ENCODE peak calls at places on chromosomes 2 and 18, in nine cellular contexts. X, F, E, T, W, B, U, N and K are unnamed samples.

GRCh38 chr18:137327-137726 is 21.0 kb upstream of the USP14 start:
- DNase-seq in E (no peak), N (no peak), X (no peak), B (no peak), U (no peak), W (no peak), F (no peak), T (no peak), K (no peak)

GRCh38 chr2:227340106-227340505 is 15.1 kb downstream of the MFF start:
- DNase-seq in X (no peak), W (no peak), B (no peak), U (no peak), T (no peak), N (no peak), E (no peak), F (no peak), K (no peak)

GRCh38 chr2:135820003-135820618 is 16.9 kb downstream of the LCT start:
- DNase-seq in X (no peak), F (peak; percentile 75), E (peak; percentile 20), W (no peak), T (no peak), N (no peak), B (no peak), U (no peak), K (no peak)

GRCh38 chr2:204545861-204546773 is 842 bp downstream of the PARD3B start:
- DNase-seq in T (no peak), E (no peak), W (no peak), F (no peak), U (no peak), N (peak; percentile 13), X (peak; percentile 58), B (no peak), K (no peak)

GRCh38 chr2:64586883-64587481 is 62.9 kb downstream of the AFTPH start:
- DNase-seq in N (peak; percentile 64), B (no peak), E (no peak), U (no peak), F (peak; percentile 37), X (no peak), W (no peak), T (no peak), K (no peak)

GRCh38 chr18:8858888-8859511 is 153.6 kb downstream of the MTCL1 start:
- DNase-seq in E (no peak), U (no peak), X (no peak), N (peak; percentile 99), F (no peak), B (no peak), T (no peak), W (peak; percentile 78), K (no peak)

GRCh38 chr2:240355962-240356361 is 79.5 kb upstream of the GPC1 start:
- DNase-seq in T (no peak), F (no peak), E (no peak), X (peak; percentile 34), B (no peak), W (no peak), N (no peak), U (no peak), K (no peak)

GRCh38 chr2:230878599-230878965 is 13.8 kb downstream of the ITM2C start:
- DNase-seq in X (no peak), U (no peak), W (no peak), N (no peak), B (no peak), F (no peak), E (no peak), T (no peak), K (no peak)

GRCh38 chr2:227324671-227325055 is 388 bp upstream of the MFF start:
- DNase-seq in F (peak; percentile 37), U (no peak), X (no peak), W (peak; percentile 16), N (no peak), B (no peak), E (no peak), T (no peak), K (no peak)

GRCh38 chr2:197163755-197164753 is 146.5 kb downstream of the ANKRD44 start:
- DNase-seq in B (no peak), X (no peak), F (no peak), U (peak; percentile 22), T (no peak), E (no peak), W (no peak), N (no peak), K (no peak)

GRCh38 chr2:197158138-197158537 is 152.4 kb downstream of the ANKRD44 start:
- DNase-seq in F (no peak), W (no peak), B (no peak), T (no peak), N (no peak), E (no peak), X (no peak), U (no peak), K (no peak)

GRCh38 chr2:197161738-197162137 is 148.8 kb downstream of the ANKRD44 start:
- DNase-seq in E (no peak), U (no peak), X (no peak), T (no peak), N (no peak), W (no peak), B (no peak), F (no peak), K (no peak)

GRCh38 chr2:197158591-197159550 is 151.7 kb downstream of the ANKRD44 start:
- DNase-seq in W (no peak), B (no peak), E (no peak), U (no peak), T (no peak), N (peak; percentile 3), X (no peak), F (no peak), K (no peak)

GRCh38 chr2:197159681-197160211 is 150.8 kb downstream of the ANKRD44 start:
- DNase-seq in N (peak; percentile 79), U (no peak), T (no peak), W (peak; percentile 52), X (no peak), E (no peak), F (no peak), B (no peak), K (no peak)
- TF ChIP-seq CTCF in N (no peak), U (no peak), T (no peak), W (no peak), X (no peak), E (no peak), F (no peak), B (no peak), K (no peak)

DNA sequence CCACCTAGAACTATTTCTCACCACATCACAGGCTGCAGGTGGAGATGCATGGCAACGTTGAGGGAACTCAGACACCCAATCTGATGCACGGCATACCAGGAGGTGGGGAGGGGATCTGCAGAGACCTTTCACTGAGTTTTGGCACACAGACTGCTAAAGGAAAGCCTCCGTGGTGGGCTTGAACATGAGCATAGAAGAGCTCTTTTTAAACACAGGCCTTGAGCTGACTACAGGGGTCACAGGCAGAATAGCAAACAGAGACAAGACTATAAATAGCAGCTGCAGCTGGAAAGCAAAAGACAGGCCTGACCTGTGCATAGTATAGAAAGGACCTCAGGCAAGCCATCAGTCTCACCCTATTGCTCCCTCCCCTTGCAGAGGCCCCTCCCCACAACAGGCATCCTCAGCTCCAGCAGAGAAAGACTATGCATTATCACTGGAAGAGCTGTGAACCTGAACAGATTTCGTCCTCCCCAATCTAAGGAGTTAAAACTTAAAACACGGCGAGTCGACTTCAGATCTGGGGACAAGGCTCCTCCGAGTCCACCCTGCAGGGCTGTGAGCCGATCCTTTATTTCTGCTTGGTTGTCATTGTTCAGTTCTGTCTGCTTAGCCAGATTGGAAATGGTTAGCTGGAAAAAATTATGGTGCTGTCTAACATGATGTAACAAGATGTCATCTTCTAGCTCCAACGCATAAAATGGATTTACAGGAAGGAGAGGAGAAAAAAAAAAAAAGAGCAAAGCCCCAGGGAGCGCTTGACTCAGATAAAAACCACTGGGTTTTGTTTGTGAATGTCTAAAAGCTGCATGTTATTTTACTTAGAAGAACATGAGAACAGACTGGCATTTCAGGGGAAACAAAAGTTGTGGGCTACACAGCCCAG is 25.3 kb upstream of the LCLAT1 start:
- DNase-seq in F (no peak), B (no peak), N (peak; percentile 46), W (no peak), U (no peak), T (no peak), E (no peak), X (no peak), K (no peak)
- TF ChIP-seq CTCF in F (no peak), B (no peak), N (no peak), W (no peak), U (no peak), T (no peak), E (no peak), X (no peak), K (no peak)

GRCh38 chr18:55449412-55450140 is 138.4 kb downstream of the TCF4 start:
- DNase-seq in W (no peak), N (no peak), F (no peak), E (no peak), B (no peak), U (no peak), T (no peak), X (no peak), K (no peak)
- TF ChIP-seq CTCF in W (no peak), N (no peak), F (no peak), E (no peak), B (no peak), U (no peak), T (no peak), X (no peak), K (no peak)

DNA sequence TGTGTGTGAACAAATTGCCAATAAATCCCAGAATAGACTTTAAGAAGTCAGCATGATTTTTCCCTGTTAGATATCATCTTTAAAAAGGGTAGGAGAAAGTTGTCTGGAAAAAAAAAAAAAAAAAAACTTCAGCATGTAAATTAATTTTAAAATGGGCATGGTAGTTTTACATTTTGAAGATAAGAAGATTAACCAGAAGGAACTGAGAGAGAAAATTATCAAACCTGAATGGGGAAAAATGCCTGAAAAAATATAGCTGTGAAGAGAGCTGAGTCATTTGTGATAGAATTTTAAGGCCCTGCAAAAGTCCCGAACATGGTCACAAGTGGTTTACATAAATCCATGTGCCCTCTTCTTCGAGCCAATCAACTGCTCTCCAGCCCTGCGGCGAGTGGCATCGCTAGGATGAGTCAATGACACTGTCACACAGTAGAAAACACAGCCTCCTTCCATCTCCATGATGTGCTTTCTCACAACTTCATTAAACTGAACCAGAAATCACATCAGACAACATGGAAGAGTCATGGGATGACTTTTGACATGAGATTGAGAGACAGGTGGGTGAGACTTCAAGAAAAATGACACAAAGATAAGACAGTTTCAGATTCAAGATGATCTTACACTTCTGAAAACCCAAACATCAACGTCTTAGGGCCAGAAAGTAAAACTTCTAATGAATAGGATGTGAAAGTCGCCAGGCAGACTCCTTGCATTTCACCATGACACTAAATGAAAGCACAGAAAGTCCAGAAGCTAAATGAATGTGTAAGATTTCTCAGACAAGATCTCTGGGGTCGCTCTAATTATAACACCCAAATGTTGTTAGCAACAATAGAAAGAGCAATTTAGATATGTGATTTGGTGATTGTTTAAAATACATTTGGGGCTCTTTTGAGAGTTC is 273.0 kb upstream of the ID2 start:
- DNase-seq in W (no peak), B (no peak), X (no peak), F (peak; percentile 73), N (no peak), T (no peak), U (no peak), E (peak; percentile 43), K (no peak)
- TF ChIP-seq CTCF in W (no peak), B (no peak), X (no peak), F (no peak), N (no peak), T (no peak), U (no peak), E (no peak), K (no peak)

DNA sequence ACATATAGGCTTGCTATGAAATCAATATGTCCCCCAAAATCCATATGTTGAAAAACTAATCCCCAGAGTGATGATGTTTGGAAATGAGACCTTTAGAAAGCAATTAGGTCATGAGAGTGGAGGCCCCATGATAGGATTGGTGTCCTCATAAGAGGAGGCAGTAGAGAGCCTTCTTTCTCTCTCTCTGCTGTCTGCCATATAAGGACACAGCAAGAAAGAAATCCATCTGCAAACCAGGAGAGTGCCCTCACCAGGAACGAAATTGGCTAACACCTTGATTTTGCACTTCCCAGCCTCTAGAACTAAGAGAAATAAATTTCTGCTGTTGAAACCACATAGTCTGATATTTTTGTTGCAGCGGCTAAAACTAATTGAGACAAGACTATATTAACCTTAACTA is 89.5 kb downstream of the NBAS start:
- DNase-seq in F (no peak), W (no peak), X (no peak), T (no peak), E (no peak), N (no peak), U (no peak), B (no peak), K (no peak)
- TF ChIP-seq CTCF in F (no peak), W (no peak), X (no peak), T (no peak), E (no peak), N (no peak), U (no peak), B (no peak), K (no peak)